ENCODE peak calls at places on chromosomes 12 and 14, in six cellular contexts. U is activated CD8-positive, alpha-beta memory T cell treated with anti-CD3 and anti-CD28 coated beads, Interleukin-2, amount 50 U/mL, for 4 hours; J is fibroblast of the aortic adventitia; I is NCI-H774; A is GM18507; G is endothelial cell. X is an unnamed sample.

GRCh38 chr14:99602788-99603415 is 1.1 kb downstream of the CCDC85C start:
- DNase-seq in U (no peak), J (no peak), I (no peak), A (no peak), G (peak), X (no peak)

GRCh38 chr12:124543052-124543590 is 24.3 kb downstream of the NCOR2 start:
- DNase-seq in U (no peak), J (no peak), I (no peak), A (no peak), G (peak), X (no peak)

GRCh38 chr12:54265364-54265812 is 14.5 kb downstream of the CBX5 start:
- DNase-seq in U (no peak), J (no peak), I (no peak), A (no peak), G (no peak), X (no peak)

GRCh38 chr14:58737511-58737910 is 99.7 kb downstream of the DACT1 start:
- DNase-seq in U (no peak), J (no peak), I (no peak), A (no peak), G (no peak), X (no peak)

GRCh38 chr14:60204104-60204842 is 39.1 kb upstream of the DHRS7 start:
- DNase-seq in U (no peak), J (no peak), I (peak), A (peak), G (no peak), X (no peak)

GRCh38 chr14:76446486-76446885 is 70.5 kb downstream of the ESRRB start:
- DNase-seq in U (no peak), J (no peak), I (no peak), A (no peak), G (no peak), X (no peak)

GRCh38 chr14:26963696-26964095 is 365.9 kb upstream of the NOVA1 start:
- DNase-seq in U (no peak), J (no peak), I (no peak), A (no peak), G (no peak), X (no peak)

GRCh38 chr12:108804361-108804949 is 52.9 kb downstream of the SSH1 start:
- DNase-seq in U (no peak), J (peak), I (no peak), A (no peak), G (no peak), X (no peak)

GRCh38 chr12:51971679-51972423 is 20.4 kb downstream of the ACVR1B start:
- DNase-seq in U (no peak), J (peak), I (no peak), A (no peak), G (no peak), X (no peak)

GRCh38 chr14:105448706-105449111 is 25.9 kb upstream of the CRIP2 start:
- DNase-seq in U (peak), J (peak), I (no peak), A (peak), G (peak), X (peak)

GRCh38 chr12:129296636-129297035 is 443.4 kb downstream of the GLT1D1 start:
- DNase-seq in U (no peak), J (no peak), I (no peak), A (no peak), G (no peak), X (no peak)

GRCh38 chr12:50581226-50582184 is 76.7 kb downstream of the DIP2B start:
- DNase-seq in U (no peak), J (peak), I (no peak), A (no peak), G (no peak), X (no peak)

GRCh38 chr12:124474709-124475108 is 92.7 kb downstream of the NCOR2 start:
- DNase-seq in U (no peak), J (no peak), I (no peak), A (no peak), G (no peak), X (no peak)

GRCh38 chr12:57840701-57841100 is 5.8 kb downstream of the CTDSP2 start:
- DNase-seq in U (no peak), J (peak), I (no peak), A (no peak), G (no peak), X (no peak)

GRCh38 chr12:31620311-31620710 is 29.4 kb upstream of the DENND5B start:
- DNase-seq in U (no peak), J (no peak), I (no peak), A (no peak), G (no peak), X (no peak)

GRCh38 chr12:52139579-52140062 is 52.2 kb downstream of the KRT80 start:
- DNase-seq in U (peak), J (no peak), I (peak), A (no peak), G (peak), X (no peak)

GRCh38 chr14:69999246-69999645 is 120.0 kb downstream of the SMOC1 start:
- DNase-seq in U (no peak), J (peak), I (peak), A (no peak), G (no peak), X (no peak)

GRCh38 chr12:130236421-130236820 is 74.2 kb downstream of the FZD10 start:
- DNase-seq in U (no peak), J (no peak), I (no peak), A (no peak), G (no peak), X (no peak)

GRCh38 chr12:57614178-57614947 is 3.1 kb downstream of the ARHGEF25 start:
- DNase-seq in U (no peak), J (peak), I (no peak), A (peak), G (no peak), X (no peak)

GRCh38 chr14:99581371-99581770 is 22.6 kb downstream of the CCDC85C start:
- DNase-seq in U (no peak), J (no peak), I (no peak), A (no peak), G (no peak), X (no peak)

GRCh38 chr14:104940526-104941150 is 16.0 kb downstream of the PLD4 start:
- DNase-seq in U (peak), J (no peak), I (no peak), A (no peak), G (no peak), X (no peak)

GRCh38 chr12:45622210-45622937 is 107.1 kb upstream of the ARID2 start:
- DNase-seq in U (no peak), J (no peak), I (no peak), A (no peak), G (no peak), X (no peak)

GRCh38 chr12:28360253-28360652 is 170.0 kb downstream of the CCDC91 start:
- DNase-seq in U (no peak), J (no peak), I (no peak), A (no peak), G (no peak), X (no peak)

GRCh38 chr14:54566410-54567223 is at the start of gene SAMD4A:
- DNase-seq in U (peak), J (peak), I (no peak), A (no peak), G (peak), X (peak)

GRCh38 chr12:14525964-14526363 is 41.7 kb downstream of the PLBD1 start:
- DNase-seq in U (no peak), J (no peak), I (no peak), A (no peak), G (no peak), X (no peak)

GRCh38 chr14:101354726-101355125 is 206.6 kb upstream of the DIO3 start:
- DNase-seq in U (peak), J (no peak), I (no peak), A (no peak), G (no peak), X (no peak)

X was measured in activated gamma-delta T cell.